ENCODE peak calls at places on chromosomes 3 and 15, in five cellular contexts. One of them, this sample, is unnamed.
A peak's percentile ranks its signal among the peaks of the same experiment; 100 is the strongest.

GRCh38 chr3:161409069-161409468 is 37.8 kb upstream of the SPTSSB start:
- DNase-seq in HCT116: peak; percentile 49
- DNase-seq in fibroblast of lung: peak; percentile 62
- DNase-seq in tibial artery: no peak
- DNase-seq in pancreas: no peak
- DNase-seq in this sample: no peak

GRCh38 chr15:75034615-75035014 is 11.2 kb downstream of the PPCDC start:
- DNase-seq in HCT116: no peak
- DNase-seq in pancreas: no peak
- DNase-seq in tibial artery: no peak
- DNase-seq in fibroblast of lung: no peak
- DNase-seq in this sample: no peak

GRCh38 chr3:155744091-155744625 is 713 bp downstream of the PLCH1 start:
- DNase-seq in fibroblast of lung: no peak
- DNase-seq in HCT116: peak; percentile 27
- DNase-seq in tibial artery: no peak
- DNase-seq in pancreas: peak; percentile 91
- DNase-seq in this sample: no peak

GRCh38 chr15:63056843-63057242 is 14.3 kb downstream of the TPM1 start:
- DNase-seq in HCT116: no peak
- DNase-seq in tibial artery: no peak
- DNase-seq in fibroblast of lung: peak; percentile 83
- DNase-seq in pancreas: no peak
- DNase-seq in this sample: no peak

GRCh38 chr3:124592658-124593441 is 137.4 kb upstream of the UMPS start:
- DNase-seq in tibial artery: no peak
- DNase-seq in HCT116: peak; percentile 77
- DNase-seq in pancreas: peak; percentile 73
- DNase-seq in fibroblast of lung: no peak
- DNase-seq in this sample: no peak

GRCh38 chr15:31276596-31277298 is 49.9 kb upstream of the KLF13 start:
- DNase-seq in HCT116: no peak
- DNase-seq in tibial artery: peak; percentile 37
- DNase-seq in fibroblast of lung: no peak
- DNase-seq in pancreas: no peak
- DNase-seq in this sample: no peak

GRCh38 chr3:64578384-64578783 is 109.4 kb downstream of the ADAMTS9 start:
- DNase-seq in tibial artery: no peak
- DNase-seq in HCT116: no peak
- DNase-seq in fibroblast of lung: no peak
- DNase-seq in pancreas: no peak
- DNase-seq in this sample: no peak

GRCh38 chr3:7518471-7518870 is 657.6 kb downstream of the GRM7 start:
- DNase-seq in HCT116: no peak
- DNase-seq in fibroblast of lung: peak; percentile 39
- DNase-seq in pancreas: no peak
- DNase-seq in tibial artery: no peak
- DNase-seq in this sample: peak; percentile 12

GRCh38 chr15:50051811-50052419 is 67.1 kb downstream of the ATP8B4 start:
- DNase-seq in fibroblast of lung: peak; percentile 93
- DNase-seq in tibial artery: no peak
- DNase-seq in HCT116: peak; percentile 41
- DNase-seq in pancreas: no peak
- DNase-seq in this sample: peak; percentile 88

GRCh38 chr15:72033285-72033684 is 84.7 kb downstream of the MYO9A start:
- DNase-seq in tibial artery: no peak
- DNase-seq in HCT116: no peak
- DNase-seq in fibroblast of lung: no peak
- DNase-seq in pancreas: no peak
- DNase-seq in this sample: no peak

GRCh38 chr3:33989229-33989628 is 190.8 kb downstream of the PDCD6IP start:
- DNase-seq in pancreas: no peak
- DNase-seq in tibial artery: no peak
- DNase-seq in fibroblast of lung: no peak
- DNase-seq in HCT116: no peak
- DNase-seq in this sample: no peak

GRCh38 chr3:70042683-70043082 is 43.1 kb downstream of the SAMMSON start:
- DNase-seq in HCT116: no peak
- DNase-seq in fibroblast of lung: no peak
- DNase-seq in tibial artery: no peak
- DNase-seq in pancreas: no peak
- DNase-seq in this sample: no peak

GRCh38 chr3:100875239-100875638 is 118.0 kb downstream of the ABI3BP start:
- DNase-seq in fibroblast of lung: peak; percentile 67
- DNase-seq in pancreas: peak; percentile 81
- DNase-seq in tibial artery: no peak
- DNase-seq in HCT116: no peak
- DNase-seq in this sample: no peak

GRCh38 chr3:148735597-148735996 is 37.9 kb downstream of the AGTR1 start:
- DNase-seq in tibial artery: no peak
- DNase-seq in pancreas: no peak
- DNase-seq in HCT116: no peak
- DNase-seq in fibroblast of lung: no peak
- DNase-seq in this sample: no peak

GRCh38 chr3:33898901-33899300 is 100.5 kb downstream of the PDCD6IP start:
- DNase-seq in HCT116: no peak
- DNase-seq in tibial artery: no peak
- DNase-seq in fibroblast of lung: no peak
- DNase-seq in pancreas: no peak
- DNase-seq in this sample: no peak

GRCh38 chr3:105436687-105437086 is 70.0 kb downstream of the ALCAM start:
- DNase-seq in HCT116: no peak
- DNase-seq in tibial artery: no peak
- DNase-seq in fibroblast of lung: no peak
- DNase-seq in pancreas: no peak
- DNase-seq in this sample: no peak

GRCh38 chr3:13404625-13405452 is 15.3 kb downstream of the NUP210 start:
- DNase-seq in fibroblast of lung: no peak
- DNase-seq in pancreas: no peak
- DNase-seq in HCT116: no peak
- DNase-seq in tibial artery: no peak
- DNase-seq in this sample: no peak

GRCh38 chr3:94115482-94115881 is 52.6 kb downstream of the NSUN3 start:
- DNase-seq in fibroblast of lung: peak; percentile 41
- DNase-seq in pancreas: no peak
- DNase-seq in tibial artery: no peak
- DNase-seq in HCT116: peak; percentile 3
- DNase-seq in this sample: no peak

GRCh38 chr3:78839710-78840109 is 928.1 kb downstream of the ROBO1 start:
- DNase-seq in HCT116: no peak
- DNase-seq in fibroblast of lung: peak; percentile 13
- DNase-seq in tibial artery: no peak
- DNase-seq in pancreas: no peak
- DNase-seq in this sample: no peak

GRCh38 chr15:94282269-94283250 is 51.2 kb downstream of the MCTP2 start:
- DNase-seq in HCT116: no peak
- DNase-seq in pancreas: no peak
- DNase-seq in fibroblast of lung: no peak
- DNase-seq in tibial artery: no peak
- DNase-seq in this sample: no peak

GRCh38 chr15:94287794-94288246 is 56.5 kb downstream of the MCTP2 start:
- DNase-seq in tibial artery: no peak
- DNase-seq in HCT116: no peak
- DNase-seq in pancreas: no peak
- DNase-seq in fibroblast of lung: no peak
- DNase-seq in this sample: no peak

DNA sequence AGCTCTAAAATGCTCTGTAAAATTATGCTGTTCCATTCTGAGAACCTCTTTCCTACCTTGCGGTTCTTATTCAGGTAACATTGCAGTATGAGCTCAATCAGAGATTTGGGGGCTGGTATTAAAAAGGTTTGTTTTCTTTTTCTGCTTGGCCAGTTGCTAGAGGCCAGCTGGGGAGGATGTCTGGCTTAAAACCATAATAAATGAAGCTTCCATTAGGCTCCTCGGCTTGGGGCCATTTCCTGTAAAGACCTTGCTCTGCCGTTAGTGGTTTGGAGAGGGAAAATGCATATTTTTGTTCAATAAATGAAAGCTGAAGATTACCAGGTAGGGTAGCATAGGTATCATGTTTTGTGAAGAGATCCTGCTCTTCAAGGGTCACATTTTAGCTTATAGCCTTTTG is 55.2 kb downstream of the MCTP2 start:
- DNase-seq in tibial artery: no peak
- DNase-seq in HCT116: no peak
- DNase-seq in pancreas: no peak
- DNase-seq in fibroblast of lung: no peak
- DNase-seq in this sample: no peak
- H3K27ac ChIP-seq in tibial artery: no peak overlapping the region
- H3K27ac ChIP-seq in HCT116: no peak overlapping the region
- H3K27ac ChIP-seq in pancreas: no peak overlapping the region
- H3K27ac ChIP-seq in fibroblast of lung: no peak overlapping the region
- H3K27ac ChIP-seq in this sample: no peak overlapping the region

GRCh38 chr15:90214553-90215205 is 13.5 kb downstream of the SEMA4B start:
- DNase-seq in HCT116: no peak
- DNase-seq in pancreas: no peak
- DNase-seq in fibroblast of lung: no peak
- DNase-seq in tibial artery: no peak
- DNase-seq in this sample: no peak
- H3K27ac ChIP-seq in HCT116: peak overlapping the region; percentile 99
- H3K27ac ChIP-seq in pancreas: peak overlapping the region; percentile 76
- H3K27ac ChIP-seq in fibroblast of lung: no peak overlapping the region
- H3K27ac ChIP-seq in tibial artery: no peak overlapping the region
- H3K27ac ChIP-seq in this sample: no peak overlapping the region

DNA sequence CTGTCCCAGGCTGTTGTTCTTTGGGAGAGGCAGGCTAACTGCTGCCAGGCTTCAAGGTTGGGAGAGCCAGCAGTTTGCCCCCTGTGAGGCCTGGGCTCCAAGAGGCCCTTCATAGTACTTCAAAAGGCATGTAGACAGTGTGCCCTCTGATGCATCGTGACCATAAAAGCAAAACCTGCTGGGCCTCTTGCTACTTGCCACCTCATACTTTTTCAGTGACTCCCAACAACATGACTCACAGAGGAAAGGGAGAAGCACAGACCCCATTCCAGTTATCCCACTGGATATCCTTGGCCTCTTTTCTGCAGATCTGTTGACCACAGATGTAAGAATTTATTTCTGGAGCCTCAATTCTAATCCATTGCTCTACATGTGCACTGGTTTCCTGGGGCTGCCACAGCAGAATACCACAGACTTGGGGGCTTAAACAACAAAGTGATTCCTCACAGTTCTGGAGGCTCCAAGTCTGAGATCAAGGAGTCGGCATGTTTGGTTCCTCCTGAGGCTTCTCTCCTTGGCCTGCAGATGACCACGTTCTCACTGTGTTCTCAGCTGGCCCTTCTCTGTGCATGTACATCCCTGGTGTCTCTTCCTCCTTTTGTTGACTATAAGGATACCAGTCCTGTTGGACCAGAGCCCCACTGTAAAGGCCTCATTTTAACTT is 8.9 kb upstream of the NSMCE3 start:
- DNase-seq in pancreas: no peak
- DNase-seq in HCT116: peak; percentile 64
- DNase-seq in fibroblast of lung: peak; percentile 68
- DNase-seq in tibial artery: no peak
- DNase-seq in this sample: no peak
- H3K27ac ChIP-seq in pancreas: no peak overlapping the region
- H3K27ac ChIP-seq in HCT116: peak overlapping the region; percentile 34
- H3K27ac ChIP-seq in fibroblast of lung: no peak overlapping the region
- H3K27ac ChIP-seq in tibial artery: no peak overlapping the region
- H3K27ac ChIP-seq in this sample: no peak overlapping the region

DNA sequence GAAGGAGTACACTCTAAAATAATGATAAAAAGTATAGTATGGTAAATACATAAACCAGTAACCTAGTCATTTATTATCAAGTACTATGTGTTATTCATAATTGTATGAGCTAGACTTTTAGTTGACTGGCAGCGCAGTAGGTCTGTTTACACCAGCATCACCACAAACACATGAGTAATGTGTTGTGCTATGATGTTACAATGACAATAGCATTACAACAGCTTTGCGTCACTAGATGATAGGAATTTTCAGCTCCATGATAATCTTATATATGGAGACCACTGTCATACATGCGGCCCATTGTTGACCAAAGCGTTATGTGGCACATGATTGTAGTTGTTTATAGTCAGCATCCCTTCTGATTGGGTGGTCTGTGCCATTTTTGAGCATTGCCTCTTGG is 138.9 kb upstream of the UBE2E1 start:
- DNase-seq in fibroblast of lung: no peak
- DNase-seq in pancreas: no peak
- DNase-seq in tibial artery: no peak
- DNase-seq in HCT116: no peak
- DNase-seq in this sample: no peak
- H3K27ac ChIP-seq in fibroblast of lung: no peak overlapping the region
- H3K27ac ChIP-seq in pancreas: no peak overlapping the region
- H3K27ac ChIP-seq in tibial artery: no peak overlapping the region
- H3K27ac ChIP-seq in HCT116: no peak overlapping the region
- H3K27ac ChIP-seq in this sample: no peak overlapping the region